ENCODE peak calls at places on chromosome 15, in six cellular contexts. X, V, E, K, O and F are unnamed samples.

GRCh38 chr15:65330934-65331645 is 26.6 kb downstream of the RNU5B-1 start:
- DNase-seq in X (no peak), V (no peak), E (no peak), K (no peak), O (no peak), F (no peak)

GRCh38 chr15:41332788-41333527 is at the start of gene NUSAP1:
- DNase-seq in X (no peak), V (no peak), E (no peak), K (peak; percentile 67), O (peak; percentile 63), F (peak; percentile 19)

GRCh38 chr15:67091073-67091965 is 25.9 kb downstream of the SMAD3 start:
- DNase-seq in X (peak; percentile 84), V (no peak), E (no peak), K (no peak), O (peak; percentile 73), F (no peak)

GRCh38 chr15:91214675-91215590 is 114.9 kb downstream of the SV2B start:
- DNase-seq in X (no peak), V (no peak), E (no peak), K (no peak), O (no peak), F (no peak)

GRCh38 chr15:60899322-60899966 is 329.7 kb downstream of the RORA start:
- DNase-seq in X (no peak), V (no peak), E (no peak), K (no peak), O (peak; percentile 40), F (peak; percentile 13)

GRCh38 chr15:89749951-89750559 is 994 bp downstream of the MESP1 start:
- DNase-seq in X (peak; percentile 35), V (no peak), E (no peak), K (no peak), O (no peak), F (peak; percentile 31)

GRCh38 chr15:66293419-66294156 is at the start of gene DIS3L:
- DNase-seq in X (peak; percentile 67), V (peak; percentile 52), E (peak; percentile 56), K (no peak), O (peak; percentile 85), F (peak; percentile 72)

GRCh38 chr15:56931674-56932507 is 13.4 kb downstream of the TCF12 start:
- DNase-seq in X (no peak), V (no peak), E (no peak), K (no peak), O (no peak), F (no peak)

GRCh38 chr15:39468341-39468740 is 112.5 kb upstream of the THBS1 start:
- DNase-seq in X (peak; percentile 13), V (no peak), E (no peak), K (no peak), O (no peak), F (no peak)

GRCh38 chr15:60936186-60936585 is 292.9 kb downstream of the RORA start:
- DNase-seq in X (no peak), V (no peak), E (no peak), K (no peak), O (no peak), F (no peak)

GRCh38 chr15:32730677-32731654 is 13.2 kb downstream of the GREM1 start:
- DNase-seq in X (no peak), V (no peak), E (no peak), K (peak; percentile 26), O (no peak), F (no peak)

GRCh38 chr15:58444658-58445332 is 13.0 kb downstream of the LIPC start:
- DNase-seq in X (no peak), V (no peak), E (no peak), K (no peak), O (no peak), F (no peak)

GRCh38 chr15:60044636-60045273 is 40.6 kb downstream of the FOXB1 start:
- DNase-seq in X (no peak), V (no peak), E (no peak), K (no peak), O (no peak), F (no peak)

GRCh38 chr15:33215941-33216872 is 21.7 kb upstream of the FMN1 start:
- DNase-seq in X (no peak), V (no peak), E (no peak), K (no peak), O (peak; percentile 38), F (peak; percentile 15)

GRCh38 chr15:63596666-63597032 is 538 bp upstream of the FBXL22 start:
- DNase-seq in X (no peak), V (no peak), E (no peak), K (no peak), O (no peak), F (no peak)

GRCh38 chr15:87730706-87731105 is 525.8 kb downstream of the NTRK3 start:
- DNase-seq in X (no peak), V (no peak), E (no peak), K (no peak), O (no peak), F (no peak)

GRCh38 chr15:88071141-88071540 is 185.4 kb downstream of the NTRK3 start:
- DNase-seq in X (no peak), V (no peak), E (no peak), K (no peak), O (no peak), F (no peak)

GRCh38 chr15:37733628-37734027 is 200.8 kb upstream of the TMCO5A start:
- DNase-seq in X (no peak), V (no peak), E (no peak), K (no peak), O (no peak), F (no peak)

GRCh38 chr15:89088605-89089315 is 504 bp downstream of the ABHD2 start:
- DNase-seq in X (peak; percentile 73), V (no peak), E (no peak), K (no peak), O (no peak), F (no peak)

GRCh38 chr15:51051776-51052175 is 42.9 kb downstream of the TNFAIP8L3 start:
- DNase-seq in X (peak; percentile 52), V (no peak), E (no peak), K (no peak), O (no peak), F (no peak)

GRCh38 chr15:31799711-31800321 is 230.5 kb upstream of the CHRNA7 start:
- DNase-seq in X (no peak), V (no peak), E (no peak), K (no peak), O (peak; percentile 44), F (peak; percentile 7)

GRCh38 chr15:101242160-101242998 is 9.5 kb downstream of the CHSY1 start:
- DNase-seq in X (no peak), V (no peak), E (no peak), K (no peak), O (peak; percentile 77), F (peak; percentile 63)

GRCh38 chr15:76012021-76012551 is at the start of gene NRG4:
- DNase-seq in X (no peak), V (no peak), E (no peak), K (no peak), O (peak; percentile 5), F (no peak)

GRCh38 chr15:41205315-41205714 is 25.2 kb downstream of the EXD1 start:
- DNase-seq in X (no peak), V (no peak), E (no peak), K (no peak), O (no peak), F (no peak)

GRCh38 chr15:60720493-60721231 is 241.7 kb upstream of the ICE2 start:
- DNase-seq in X (no peak), V (no peak), E (peak; percentile 18), K (no peak), O (peak; percentile 25), F (no peak)

GRCh38 chr15:36278219-36278618 is 301.2 kb upstream of the CDIN1 start:
- DNase-seq in X (no peak), V (no peak), E (no peak), K (no peak), O (no peak), F (no peak)

GRCh38 chr15:69777356-69777755 is 320.4 kb downstream of the TLE3 start:
- DNase-seq in X (no peak), V (no peak), E (no peak), K (no peak), O (no peak), F (no peak)

GRCh38 chr15:37028609-37029287 is 71.6 kb downstream of the MEIS2 start:
- DNase-seq in X (no peak), V (no peak), E (no peak), K (no peak), O (no peak), F (no peak)

GRCh38 chr15:52228928-52229327 is 37.7 kb upstream of the GNB5 start:
- DNase-seq in X (no peak), V (no peak), E (no peak), K (peak; percentile 68), O (peak; percentile 52), F (no peak)

GRCh38 chr15:66702770-66703539 is 919 bp downstream of the SMAD6 start:
- DNase-seq in X (peak; percentile 29), V (peak; percentile 23), E (no peak), K (no peak), O (no peak), F (no peak)

GRCh38 chr15:90595760-90596155 is 66.0 kb downstream of the CRTC3 start:
- DNase-seq in X (no peak), V (no peak), E (no peak), K (no peak), O (no peak), F (no peak)

GRCh38 chr15:33171202-33171601 is 23.3 kb downstream of the FMN1 start:
- DNase-seq in X (no peak), V (no peak), E (no peak), K (no peak), O (no peak), F (no peak)

GRCh38 chr15:28886431-28887343 is 913 bp downstream of the APBA2 start:
- DNase-seq in X (no peak), V (no peak), E (no peak), K (no peak), O (no peak), F (no peak)